ENCODE peak calls at places on chromosomes 3 and 15, in six cellular contexts. G is body of pancreas, R is stomach, A is NB4, H is lower leg skin, Y is esophagus muscularis mucosa. O is an unnamed sample.

GRCh38 chr15:26656080-26656479 is 116.8 kb downstream of the GABRB3 start:
- DNase-seq in G (no peak), R (no peak), A (no peak), H (no peak), Y (no peak), O (no peak)

GRCh38 chr3:56855856-56856538 is 54.2 kb upstream of the ARHGEF3 start:
- DNase-seq in G (no peak), R (peak), A (peak), H (no peak), Y (no peak), O (no peak)

GRCh38 chr3:114450008-114450596 is 156.3 kb downstream of the TIGIT start:
- DNase-seq in G (no peak), R (no peak), A (no peak), H (no peak), Y (no peak), O (no peak)

GRCh38 chr15:88269371-88270062 is 13.0 kb upstream of the NTRK3 start:
- DNase-seq in G (no peak), R (no peak), A (no peak), H (no peak), Y (no peak), O (no peak)

GRCh38 chr3:145251311-145251710 is 909.7 kb downstream of the PLOD2 start:
- DNase-seq in G (no peak), R (no peak), A (no peak), H (no peak), Y (no peak), O (no peak)

GRCh38 chr15:60799885-60800728 is 321.2 kb upstream of the ICE2 start:
- DNase-seq in G (no peak), R (no peak), A (no peak), H (no peak), Y (no peak), O (no peak)

GRCh38 chr3:88987786-88988185 is 119.6 kb upstream of the EPHA3 start:
- DNase-seq in G (no peak), R (no peak), A (no peak), H (no peak), Y (no peak), O (no peak)

GRCh38 chr3:30655187-30655812 is 48.9 kb downstream of the TGFBR2 start:
- DNase-seq in G (no peak), R (no peak), A (peak), H (no peak), Y (no peak), O (no peak)

GRCh38 chr15:48855501-48856440 is 22.2 kb upstream of the EID1 start:
- DNase-seq in G (peak), R (no peak), A (no peak), H (no peak), Y (no peak), O (no peak)

GRCh38 chr3:1346386-1346785 is 253.6 kb downstream of the CNTN6 start:
- DNase-seq in G (no peak), R (no peak), A (no peak), H (no peak), Y (no peak), O (no peak)

GRCh38 chr3:155895379-155895900 is 25.0 kb downstream of the GMPS start:
- DNase-seq in G (no peak), R (no peak), A (no peak), H (no peak), Y (no peak), O (no peak)

GRCh38 chr15:68587769-68588385 is 9.1 kb downstream of the CORO2B start:
- DNase-seq in G (no peak), R (no peak), A (no peak), H (no peak), Y (no peak), O (no peak)

GRCh38 chr3:193016437-193016887 is 98.8 kb upstream of the MB21D2 start:
- DNase-seq in G (peak), R (peak), A (no peak), H (no peak), Y (no peak), O (no peak)

GRCh38 chr15:66789029-66790025 is 87.3 kb downstream of the SMAD6 start:
- DNase-seq in G (peak), R (peak), A (peak), H (peak), Y (no peak), O (no peak)

GRCh38 chr3:55453871-55454496 is 33.1 kb downstream of the WNT5A start:
- DNase-seq in G (no peak), R (no peak), A (no peak), H (no peak), Y (no peak), O (no peak)

GRCh38 chr3:149507491-149508324 is 33.2 kb downstream of the TM4SF4 start:
- DNase-seq in G (no peak), R (no peak), A (peak), H (no peak), Y (no peak), O (no peak)

GRCh38 chr15:41150279-41150678 is 34.2 kb upstream of the INO80 start:
- DNase-seq in G (no peak), R (no peak), A (no peak), H (no peak), Y (no peak), O (no peak)

GRCh38 chr15:70258369-70259029 is 160.8 kb upstream of the TLE3 start:
- DNase-seq in G (no peak), R (no peak), A (peak), H (no peak), Y (no peak), O (no peak)

GRCh38 chr3:105613120-105613519 is 246.4 kb downstream of the ALCAM start:
- DNase-seq in G (no peak), R (no peak), A (no peak), H (no peak), Y (no peak), O (no peak)

GRCh38 chr15:86538141-86538540 is 458.5 kb downstream of the AGBL1 start:
- DNase-seq in G (no peak), R (no peak), A (no peak), H (no peak), Y (no peak), O (no peak)

GRCh38 chr3:15433531-15433930 is 6.1 kb downstream of the EAF1 start:
- DNase-seq in G (no peak), R (no peak), A (no peak), H (no peak), Y (no peak), O (no peak)

GRCh38 chr15:52392008-52392687 is 96.5 kb upstream of the MYO5C start:
- DNase-seq in G (no peak), R (no peak), A (no peak), H (no peak), Y (no peak), O (peak)

GRCh38 chr3:67109651-67110204 is 111.6 kb downstream of the KBTBD8 start:
- DNase-seq in G (no peak), R (no peak), A (peak), H (no peak), Y (no peak), O (no peak)

GRCh38 chr3:190073264-190073663 is 47.4 kb downstream of the P3H2 start:
- DNase-seq in G (no peak), R (no peak), A (no peak), H (no peak), Y (no peak), O (no peak)

GRCh38 chr15:66115568-66116206 is 137.9 kb downstream of the MEGF11 start:
- DNase-seq in G (peak), R (no peak), A (no peak), H (no peak), Y (no peak), O (no peak)

GRCh38 chr15:56844892-56845291 is 73.6 kb upstream of the TCF12 start:
- DNase-seq in G (no peak), R (no peak), A (no peak), H (no peak), Y (no peak), O (no peak)

GRCh38 chr3:59818033-59818936 is 768.5 kb upstream of the CFAP20DC start:
- DNase-seq in G (peak), R (peak), A (no peak), H (peak), Y (peak), O (peak)

GRCh38 chr15:57496946-57497944 is 94.5 kb upstream of the MYZAP start:
- DNase-seq in G (peak), R (peak), A (no peak), H (peak), Y (no peak), O (no peak)

GRCh38 chr3:121592856-121593702 is at the start of gene FBXO40:
- DNase-seq in G (peak), R (no peak), A (no peak), H (no peak), Y (no peak), O (no peak)

GRCh38 chr3:65402597-65402996 is 636.1 kb downstream of the MAGI1 start:
- DNase-seq in G (peak), R (no peak), A (peak), H (no peak), Y (no peak), O (peak)

GRCh38 chr3:39651993-39652739 is 157.2 kb upstream of the MYRIP start:
- DNase-seq in G (peak), R (no peak), A (no peak), H (no peak), Y (no peak), O (no peak)

GRCh38 chr15:40545457-40545856 is 19.4 kb downstream of the CCDC32 start:
- DNase-seq in G (no peak), R (no peak), A (no peak), H (no peak), Y (no peak), O (no peak)

GRCh38 chr15:96187916-96188315 is 142.6 kb upstream of the NR2F2 start:
- DNase-seq in G (no peak), R (no peak), A (no peak), H (no peak), Y (no peak), O (no peak)

GRCh38 chr3:64443553-64444331 is 218.5 kb upstream of the PRICKLE2 start:
- DNase-seq in G (peak), R (no peak), A (no peak), H (peak), Y (no peak), O (no peak)

GRCh38 chr15:57797608-57798267 is 91.2 kb downstream of the POLR2M start:
- DNase-seq in G (no peak), R (no peak), A (no peak), H (no peak), Y (no peak), O (no peak)

GRCh38 chr15:59838900-59839299 is 149.8 kb upstream of the BNIP2 start:
- DNase-seq in G (no peak), R (no peak), A (no peak), H (no peak), Y (peak), O (no peak)

GRCh38 chr3:156389151-156389760 is 165.7 kb downstream of the SSR3 start:
- DNase-seq in G (no peak), R (no peak), A (no peak), H (no peak), Y (no peak), O (no peak)

GRCh38 chr3:54547051-54547450 is 380.8 kb downstream of the LRTM1 start:
- DNase-seq in G (no peak), R (no peak), A (no peak), H (no peak), Y (no peak), O (no peak)

DNA sequence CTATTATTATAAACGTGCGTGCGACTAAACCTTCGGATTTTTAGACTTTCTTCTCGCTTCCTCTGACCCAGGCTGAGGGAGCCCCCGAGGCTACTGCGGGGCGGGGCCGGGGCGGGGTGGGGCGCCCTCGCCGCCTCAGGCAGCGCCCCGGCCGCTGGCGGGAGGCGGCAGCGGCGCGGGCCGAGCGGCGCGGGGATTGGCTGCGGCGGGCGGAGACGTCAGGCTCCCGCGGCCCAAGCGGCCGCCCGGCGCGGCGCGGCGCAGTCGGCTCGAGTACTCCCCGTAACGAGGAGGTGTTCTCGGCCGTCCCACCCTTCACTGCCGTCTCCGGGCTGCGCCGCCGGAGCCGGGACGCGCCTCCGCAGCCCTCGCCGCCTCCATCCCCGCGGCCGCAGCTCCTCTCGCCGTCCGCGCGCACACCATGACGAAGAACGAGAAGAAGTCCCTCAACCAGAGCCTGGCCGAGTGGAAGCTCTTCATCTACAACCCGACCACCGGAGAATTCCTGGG is at the start of gene ATP1B3:
- DNase-seq in G (peak), R (peak), A (peak), H (peak), Y (peak), O (peak)
- TF ChIP-seq POLR2A in G (peak), R (no peak), A (peak), H (peak), Y (peak), O (peak)

GRCh38 chr3:125069452-125069851 is 13.7 kb upstream of the HEG1 start:
- DNase-seq in G (no peak), R (no peak), A (no peak), H (no peak), Y (no peak), O (no peak)
- TF ChIP-seq POLR2A in G (no peak), R (no peak), A (no peak), H (no peak), Y (no peak), O (no peak)

GRCh38 chr15:31226011-31226410 is 100.6 kb upstream of the KLF13 start:
- DNase-seq in G (no peak), R (no peak), A (no peak), H (no peak), Y (no peak), O (no peak)

GRCh38 chr15:31227954-31228542 is 98.6 kb upstream of the KLF13 start:
- DNase-seq in G (no peak), R (no peak), A (peak), H (no peak), Y (no peak), O (no peak)

GRCh38 chr15:31230630-31231485 is 95.8 kb upstream of the KLF13 start:
- DNase-seq in G (no peak), R (no peak), A (no peak), H (no peak), Y (no peak), O (no peak)

GRCh38 chr15:31227235-31227634 is 99.4 kb upstream of the KLF13 start:
- DNase-seq in G (no peak), R (no peak), A (no peak), H (no peak), Y (no peak), O (no peak)

GRCh38 chr15:31228980-31229826 is 97.4 kb upstream of the KLF13 start:
- DNase-seq in G (peak), R (peak), A (peak), H (no peak), Y (no peak), O (peak)
- TF ChIP-seq POLR2A in G (peak), R (no peak), A (no peak), H (no peak), Y (no peak), O (no peak)

GRCh38 chr3:98522538-98523281 is at the start of gene CLDND1:
- DNase-seq in G (peak), R (peak), A (peak), H (peak), Y (peak), O (peak)
- TF ChIP-seq POLR2A in G (peak), R (no peak), A (peak), H (no peak), Y (peak), O (peak)

GRCh38 chr3:10026084-10026890 is at the start of gene FANCD2:
- DNase-seq in G (peak), R (peak), A (peak), H (peak), Y (peak), O (peak)
- TF ChIP-seq POLR2A in G (peak), R (no peak), A (peak), H (no peak), Y (peak), O (peak)

GRCh38 chr3:184332370-184333090 is 4.9 kb upstream of the FAM131A start:
- DNase-seq in G (no peak), R (no peak), A (no peak), H (no peak), Y (no peak), O (peak)
- TF ChIP-seq POLR2A in G (no peak), R (no peak), A (no peak), H (no peak), Y (no peak), O (no peak)

DNA sequence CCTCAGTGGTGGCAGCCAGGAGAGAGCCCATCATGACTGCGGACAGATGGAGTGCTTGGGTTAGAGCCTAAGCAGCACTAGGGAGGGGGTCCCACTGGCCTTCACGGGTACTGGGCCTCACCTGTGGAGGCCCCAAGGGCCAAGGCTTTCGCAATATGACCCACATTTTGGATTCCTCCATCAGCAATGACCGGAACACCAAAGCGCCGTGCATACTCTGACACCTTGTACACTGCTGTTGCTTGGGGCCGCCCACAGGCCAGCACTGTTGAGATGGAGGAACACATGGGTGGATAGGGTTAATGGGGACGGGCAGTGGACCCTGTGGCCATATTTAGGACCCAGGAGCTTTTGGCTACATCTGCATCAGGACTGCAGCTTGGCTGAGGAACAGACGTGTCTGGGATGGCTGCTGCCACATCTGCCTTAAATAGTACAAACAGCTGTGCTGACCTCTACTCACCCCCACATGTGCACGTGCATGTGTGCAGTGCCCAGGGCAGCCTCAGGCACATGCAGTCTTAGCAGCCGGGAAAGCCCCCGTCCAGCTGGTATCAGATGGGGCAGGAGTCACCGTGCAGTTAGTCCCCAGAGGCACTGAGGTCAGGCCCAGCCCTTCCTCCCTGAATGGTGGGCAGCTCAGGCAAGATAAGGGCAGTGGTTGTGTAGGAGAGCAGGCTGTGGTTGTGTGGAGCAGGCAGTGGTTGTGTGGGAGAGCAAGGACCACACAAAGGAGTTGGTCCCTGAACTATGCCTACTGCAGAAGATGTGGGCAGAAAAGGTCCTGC is 3.3 kb downstream of the NDUFAF3 start:
- DNase-seq in G (no peak), R (no peak), A (peak), H (no peak), Y (no peak), O (no peak)
- TF ChIP-seq POLR2A in G (no peak), R (no peak), A (peak), H (no peak), Y (no peak), O (no peak)

GRCh38 chr3:183636221-183637105 is 1.0 kb downstream of the KLHL24 start:
- DNase-seq in G (peak), R (peak), A (peak), H (peak), Y (peak), O (peak)
- TF ChIP-seq POLR2A in G (peak), R (no peak), A (peak), H (peak), Y (peak), O (peak)